ENCODE peak calls at places on chromosomes 1 and 21, in four cellular contexts. T is RWPE1, C is fibroblast of the aortic adventitia, D is tibial nerve. I is an unnamed sample.

GRCh38 chr1:244970236-244970652 is 105.9 kb upstream of the HNRNPU start:
- DNase-seq in T (peak), C (peak), D (peak), I (peak)

GRCh38 chr1:147717706-147718097 is 42.7 kb downstream of the GJA5 start:
- DNase-seq in T (no peak), C (no peak), D (no peak), I (no peak)

GRCh38 chr21:31136891-31137290 is 98.6 kb upstream of the KRTAP19-8 start:
- DNase-seq in T (no peak), C (peak), D (no peak), I (peak)

GRCh38 chr21:44800103-44800502 is 1.5 kb downstream of the UBE2G2 start:
- DNase-seq in T (peak), C (peak), D (no peak), I (no peak)

GRCh38 chr1:65235867-65236805 is 73.2 kb upstream of the DNAJC6 start:
- DNase-seq in T (no peak), C (peak), D (no peak), I (no peak)

GRCh38 chr21:25329227-25329626 is 278.1 kb downstream of the MRPL39 start:
- DNase-seq in T (peak), C (peak), D (no peak), I (no peak)

GRCh38 chr21:45887121-45887611 is 94.4 kb upstream of the COL6A1 start:
- DNase-seq in T (no peak), C (no peak), D (no peak), I (no peak)

GRCh38 chr1:9031484-9032259 is 5.4 kb upstream of the SLC2A7 start:
- DNase-seq in T (no peak), C (no peak), D (no peak), I (no peak)

GRCh38 chr1:231523816-231524215 is 4.7 kb upstream of the TSNAX start:
- DNase-seq in T (no peak), C (no peak), D (no peak), I (no peak)

GRCh38 chr1:32896451-32896850 is 4.7 kb downstream of the TMEM54 start:
- DNase-seq in T (no peak), C (no peak), D (no peak), I (no peak)

GRCh38 chr1:64312431-64312830 is 109.0 kb downstream of the UBE2U start:
- DNase-seq in T (no peak), C (no peak), D (no peak), I (no peak)

GRCh38 chr1:53511933-53512806 is 53.0 kb downstream of the DMRTB1 start:
- DNase-seq in T (no peak), C (peak), D (peak), I (no peak)

DNA sequence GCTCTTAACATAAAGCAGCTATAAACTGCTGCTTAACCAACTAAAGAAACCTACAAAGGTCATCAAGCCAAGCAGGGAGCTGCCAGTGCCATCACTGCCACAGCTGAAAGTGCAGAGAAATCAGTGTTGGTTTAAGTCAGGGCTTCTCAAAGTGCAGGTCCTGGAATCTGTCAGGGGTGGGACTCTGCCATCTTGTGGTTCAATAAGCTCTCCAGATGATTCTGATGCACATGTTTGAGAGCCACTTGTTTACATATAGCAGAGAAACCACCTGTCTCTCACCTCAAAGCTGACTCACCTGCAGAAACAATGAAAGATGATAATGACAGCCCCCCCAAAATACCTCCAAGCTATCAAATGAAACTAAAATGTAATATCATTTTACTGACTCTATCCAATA is 49.3 kb downstream of the SH3GLB1 start:
- DNase-seq in T (peak), C (no peak), D (no peak), I (no peak)
- TF ChIP-seq CTCF in T (no peak), C (no peak), D (no peak), I (no peak)

DNA sequence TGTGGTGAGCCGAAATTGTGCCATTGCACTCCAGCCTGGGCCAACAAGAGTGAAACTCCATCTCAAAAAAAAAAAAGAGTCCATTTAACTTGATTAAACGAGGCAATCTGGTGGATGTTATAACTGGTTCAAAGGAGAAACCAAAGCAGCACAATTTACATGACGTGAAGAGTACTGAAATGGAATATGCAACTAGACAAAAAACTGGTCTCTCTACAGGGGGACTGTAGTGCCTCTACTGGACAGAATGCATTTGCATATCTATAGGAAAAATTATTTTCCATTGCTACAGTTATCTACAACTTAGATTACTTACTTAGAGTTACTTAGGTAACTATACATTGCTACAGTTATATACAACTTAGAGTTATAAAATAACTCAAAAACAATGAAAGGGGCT is 2.7 kb upstream of the CAPN2 start:
- DNase-seq in T (no peak), C (peak), D (no peak), I (peak)
- TF ChIP-seq CTCF in T (no peak), C (peak), D (no peak), I (no peak)

GRCh38 chr21:38542263-38542662 is 44.0 kb upstream of the ERG start:
- DNase-seq in T (no peak), C (no peak), D (no peak), I (no peak)

DNA sequence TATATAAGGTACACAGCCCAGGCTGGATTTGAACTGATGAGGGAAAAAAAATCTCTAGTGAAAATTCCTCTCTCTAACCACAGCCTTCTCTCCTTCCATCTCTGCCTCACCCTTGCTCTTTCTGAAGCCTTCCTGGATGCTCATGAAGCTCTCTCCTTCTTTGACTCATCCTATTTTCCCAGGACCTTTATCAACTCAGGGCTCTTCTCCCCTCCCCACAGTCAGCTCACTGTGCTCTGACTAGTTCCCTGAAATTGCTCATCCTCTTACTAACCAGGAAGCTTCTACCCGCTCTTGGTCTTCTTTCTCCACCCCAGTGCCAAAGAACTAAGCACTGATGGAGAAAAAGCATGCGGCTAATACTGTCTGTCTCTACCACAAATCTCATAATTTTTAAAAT is 46.4 kb upstream of the ERG start:
- DNase-seq in T (no peak), C (no peak), D (no peak), I (no peak)
- TF ChIP-seq CTCF in T (no peak), C (no peak), D (no peak), I (no peak)

GRCh38 chr21:42063206-42063577 is 7.9 kb upstream of the UMODL1 start:
- DNase-seq in T (no peak), C (no peak), D (no peak), I (no peak)

GRCh38 chr21:42061195-42061865 is 9.8 kb upstream of the UMODL1 start:
- DNase-seq in T (no peak), C (no peak), D (no peak), I (peak)

GRCh38 chr21:42062543-42063022 is 8.5 kb upstream of the UMODL1 start:
- DNase-seq in T (no peak), C (no peak), D (no peak), I (peak)

GRCh38 chr21:42060166-42060565 is 11.0 kb upstream of the UMODL1 start:
- DNase-seq in T (no peak), C (no peak), D (no peak), I (no peak)

GRCh38 chr21:42061866-42062542 is 9.1 kb upstream of the UMODL1 start:
- DNase-seq in T (no peak), C (no peak), D (no peak), I (no peak)
- TF ChIP-seq CTCF in T (no peak), C (no peak), D (no peak), I (no peak)

DNA sequence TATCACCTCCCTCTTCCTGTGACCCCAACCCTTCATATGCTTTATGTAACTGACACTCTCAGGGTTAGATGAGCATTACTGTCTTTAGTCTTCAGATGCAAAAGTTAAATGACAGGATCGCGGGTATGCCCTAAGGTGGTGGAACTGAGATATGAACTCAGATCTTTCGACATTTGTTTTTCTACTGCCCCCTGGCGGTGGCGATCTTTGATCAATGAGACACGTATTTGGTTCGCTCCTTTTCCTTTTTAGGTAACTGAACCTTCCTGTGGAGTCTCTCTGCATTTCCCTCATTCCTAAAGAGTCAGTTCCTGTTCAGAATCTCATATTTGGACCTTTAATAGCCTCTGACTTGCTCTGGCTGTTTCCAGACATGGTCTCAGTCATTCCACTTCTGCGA is 47.8 kb upstream of the ZP4 start:
- DNase-seq in T (no peak), C (no peak), D (no peak), I (no peak)
- TF ChIP-seq CTCF in T (no peak), C (no peak), D (no peak), I (no peak)

GRCh38 chr1:209993061-209993830 is 55.2 kb downstream of the SYT14 start:
- DNase-seq in T (no peak), C (no peak), D (no peak), I (no peak)

GRCh38 chr1:209985002-209985401 is 47.0 kb downstream of the SYT14 start:
- DNase-seq in T (no peak), C (no peak), D (no peak), I (no peak)

GRCh38 chr1:209989525-209989924 is 51.5 kb downstream of the SYT14 start:
- DNase-seq in T (peak), C (peak), D (no peak), I (peak)

GRCh38 chr1:209983953-209984352 is 45.9 kb downstream of the SYT14 start:
- DNase-seq in T (no peak), C (no peak), D (no peak), I (no peak)

GRCh38 chr1:209988706-209989105 is 50.7 kb downstream of the SYT14 start:
- DNase-seq in T (no peak), C (peak), D (no peak), I (no peak)
- TF ChIP-seq CTCF in T (no peak), C (no peak), D (no peak), I (no peak)

I was measured in GM20000.